ENCODE peak calls at places on chromosomes 6 and 20, in seven cellular contexts. L is non-pigmented ciliary epithelial cell, Y is lower lobe of right lung, P is T-cell, F is heart right ventricle, X is tibial nerve, I is T-helper 2 cell. Q is an unnamed sample.

GRCh38 chr6:84842526-84843161 is 78.2 kb upstream of the TBX18 start:
- DNase-seq in P (no peak), Y (no peak), I (no peak), L (no peak), X (no peak), F (no peak), Q (no peak)

GRCh38 chr6:16358531-16359138 is 120.2 kb downstream of the GMPR start:
- DNase-seq in P (no peak), X (no peak), F (no peak), I (no peak), L (no peak), Y (no peak), Q (no peak)

GRCh38 chr6:41190791-41191190 is 10.2 kb downstream of the TREML2 start:
- DNase-seq in I (no peak), F (no peak), Y (no peak), L (no peak), X (no peak), P (no peak), Q (no peak)

GRCh38 chr20:24815196-24815815 is 133.8 kb upstream of the CST7 start:
- DNase-seq in I (no peak), X (no peak), Y (no peak), F (no peak), P (no peak), L (no peak), Q (no peak)

GRCh38 chr6:151870375-151870774 is 62.9 kb downstream of the ESR1 start:
- DNase-seq in L (no peak), Y (no peak), F (no peak), X (no peak), I (no peak), P (no peak), Q (no peak)

GRCh38 chr20:35776513-35777101 is 4.8 kb downstream of the PHF20 start:
- DNase-seq in X (peak), P (no peak), I (no peak), Y (no peak), F (peak), L (no peak), Q (no peak)

GRCh38 chr20:62835931-62836861 is 19.3 kb downstream of the COL9A3 start:
- DNase-seq in F (peak), Y (no peak), X (no peak), L (no peak), P (no peak), I (no peak), Q (no peak)

GRCh38 chr20:36628076-36628475 is 17.9 kb downstream of the SLA2 start:
- DNase-seq in P (peak), I (peak), Y (no peak), L (no peak), F (no peak), X (no peak), Q (no peak)

GRCh38 chr6:7108964-7109836 is 1.4 kb downstream of the RREB1 start:
- DNase-seq in X (peak), Y (peak), P (peak), I (peak), F (peak), L (no peak), Q (no peak)

GRCh38 chr6:76861403-76861802 is 601.9 kb downstream of the HTR1B start:
- DNase-seq in P (no peak), X (no peak), I (no peak), Y (no peak), F (no peak), L (no peak), Q (no peak)

GRCh38 chr6:89475634-89476033 is 42.7 kb downstream of the ANKRD6 start:
- DNase-seq in P (no peak), X (no peak), F (no peak), L (no peak), I (peak), Y (no peak), Q (no peak)

GRCh38 chr6:35058041-35058675 is 83.0 kb downstream of the TCP11 start:
- DNase-seq in I (no peak), P (no peak), X (no peak), F (no peak), L (no peak), Y (no peak), Q (no peak)

GRCh38 chr6:52508261-52508739 is 68.6 kb downstream of the TRAM2 start:
- DNase-seq in F (no peak), I (no peak), P (no peak), Y (no peak), X (no peak), L (no peak), Q (no peak)

GRCh38 chr6:94751641-94752329 is 825.5 kb upstream of the MANEA start:
- DNase-seq in P (no peak), L (peak), Y (no peak), F (no peak), X (no peak), I (no peak), Q (no peak)

GRCh38 chr6:95572098-95572497 is 5.2 kb upstream of the MANEA start:
- DNase-seq in P (no peak), I (peak), Y (no peak), X (no peak), F (no peak), L (no peak), Q (no peak)

GRCh38 chr20:63247678-63248228 is 6.5 kb downstream of the NKAIN4 start:
- DNase-seq in P (no peak), F (no peak), X (no peak), L (no peak), I (no peak), Y (no peak), Q (no peak)

GRCh38 chr20:62063981-62064787 is 1.5 kb downstream of the TAF4 start:
- DNase-seq in F (peak), P (no peak), L (no peak), I (no peak), Y (peak), X (no peak), Q (no peak)

GRCh38 chr6:170265655-170266054 is 25.2 kb downstream of the DLL1 start:
- DNase-seq in Y (peak), X (no peak), P (no peak), F (peak), I (no peak), L (no peak), Q (no peak)

Q was measured in HS-27A.